ENCODE peak calls at places on chromosome 3, in ten cellular contexts. One of them, this sample, is unnamed.

GRCh38 chr3:13818919-13819318 is 61.0 kb downstream of the WNT7A start:
- DNase-seq in mammary epithelial cell: no peak
- DNase-seq in Calu3: no peak
- DNase-seq in left lung: no peak
- DNase-seq in AG04449: no peak
- DNase-seq in fibroblast of lung: no peak
- DNase-seq in progenitor cell of endocrine pancreas: no peak
- DNase-seq in WTC11: no peak
- DNase-seq in AG04450: no peak
- DNase-seq in A549: no peak
- DNase-seq in this sample: no peak

GRCh38 chr3:11662392-11662990 is 18.8 kb upstream of the VGLL4 start:
- DNase-seq in Calu3: no peak
- DNase-seq in fibroblast of lung: no peak
- DNase-seq in A549: peak
- DNase-seq in AG04450: no peak
- DNase-seq in mammary epithelial cell: peak
- DNase-seq in AG04449: no peak
- DNase-seq in left lung: no peak
- DNase-seq in WTC11: no peak
- DNase-seq in progenitor cell of endocrine pancreas: no peak
- DNase-seq in this sample: no peak

GRCh38 chr3:117399311-117400068 is 689.9 kb downstream of the TUSC7 start:
- DNase-seq in left lung: no peak
- DNase-seq in AG04450: peak
- DNase-seq in WTC11: no peak
- DNase-seq in fibroblast of lung: peak
- DNase-seq in progenitor cell of endocrine pancreas: no peak
- DNase-seq in AG04449: no peak
- DNase-seq in Calu3: no peak
- DNase-seq in A549: no peak
- DNase-seq in mammary epithelial cell: no peak
- DNase-seq in this sample: no peak

GRCh38 chr3:126300761-126301481 is 56.3 kb downstream of the KLF15 start:
- DNase-seq in progenitor cell of endocrine pancreas: no peak
- DNase-seq in mammary epithelial cell: no peak
- DNase-seq in WTC11: no peak
- DNase-seq in AG04449: no peak
- DNase-seq in left lung: peak
- DNase-seq in A549: no peak
- DNase-seq in AG04450: no peak
- DNase-seq in fibroblast of lung: peak
- DNase-seq in Calu3: no peak
- DNase-seq in this sample: no peak

GRCh38 chr3:126538316-126538715 is 14.4 kb downstream of the CHST13 start:
- DNase-seq in progenitor cell of endocrine pancreas: no peak
- DNase-seq in A549: no peak
- DNase-seq in WTC11: peak
- DNase-seq in mammary epithelial cell: no peak
- DNase-seq in Calu3: no peak
- DNase-seq in left lung: peak
- DNase-seq in AG04449: no peak
- DNase-seq in fibroblast of lung: no peak
- DNase-seq in AG04450: no peak
- DNase-seq in this sample: no peak

GRCh38 chr3:101685870-101686307 is 629 bp downstream of the RPL24 start:
- DNase-seq in progenitor cell of endocrine pancreas: no peak
- DNase-seq in left lung: no peak
- DNase-seq in AG04449: no peak
- DNase-seq in fibroblast of lung: no peak
- DNase-seq in WTC11: no peak
- DNase-seq in AG04450: no peak
- DNase-seq in mammary epithelial cell: no peak
- DNase-seq in Calu3: no peak
- DNase-seq in A549: no peak
- DNase-seq in this sample: no peak

GRCh38 chr3:99699841-99700240 is 61.4 kb downstream of the COL8A1 start:
- DNase-seq in fibroblast of lung: peak
- DNase-seq in A549: no peak
- DNase-seq in AG04449: no peak
- DNase-seq in WTC11: no peak
- DNase-seq in mammary epithelial cell: no peak
- DNase-seq in left lung: no peak
- DNase-seq in Calu3: no peak
- DNase-seq in AG04450: no peak
- DNase-seq in progenitor cell of endocrine pancreas: no peak
- DNase-seq in this sample: no peak

GRCh38 chr3:186759231-186759930 is 24.0 kb upstream of the EIF4A2 start:
- DNase-seq in progenitor cell of endocrine pancreas: no peak
- DNase-seq in A549: no peak
- DNase-seq in WTC11: peak
- DNase-seq in AG04449: no peak
- DNase-seq in mammary epithelial cell: no peak
- DNase-seq in Calu3: no peak
- DNase-seq in left lung: no peak
- DNase-seq in AG04450: no peak
- DNase-seq in fibroblast of lung: no peak
- DNase-seq in this sample: no peak

GRCh38 chr3:10764314-10765051 is 51.5 kb upstream of the SLC6A11 start:
- DNase-seq in fibroblast of lung: no peak
- DNase-seq in AG04449: no peak
- DNase-seq in AG04450: no peak
- DNase-seq in progenitor cell of endocrine pancreas: no peak
- DNase-seq in Calu3: no peak
- DNase-seq in WTC11: no peak
- DNase-seq in left lung: no peak
- DNase-seq in mammary epithelial cell: no peak
- DNase-seq in A549: no peak
- DNase-seq in this sample: no peak

GRCh38 chr3:100427694-100428093 is 26.4 kb downstream of the LNP1 start:
- DNase-seq in AG04449: no peak
- DNase-seq in AG04450: no peak
- DNase-seq in A549: no peak
- DNase-seq in WTC11: no peak
- DNase-seq in mammary epithelial cell: no peak
- DNase-seq in left lung: no peak
- DNase-seq in progenitor cell of endocrine pancreas: no peak
- DNase-seq in fibroblast of lung: peak
- DNase-seq in Calu3: no peak
- DNase-seq in this sample: no peak

GRCh38 chr3:126023390-126023789 is 54.4 kb downstream of the ROPN1B start:
- DNase-seq in AG04450: no peak
- DNase-seq in progenitor cell of endocrine pancreas: no peak
- DNase-seq in fibroblast of lung: no peak
- DNase-seq in mammary epithelial cell: no peak
- DNase-seq in A549: no peak
- DNase-seq in Calu3: no peak
- DNase-seq in WTC11: peak
- DNase-seq in AG04449: no peak
- DNase-seq in left lung: no peak
- DNase-seq in this sample: no peak

GRCh38 chr3:64431717-64432116 is 206.5 kb upstream of the PRICKLE2 start:
- DNase-seq in progenitor cell of endocrine pancreas: no peak
- DNase-seq in WTC11: no peak
- DNase-seq in left lung: no peak
- DNase-seq in mammary epithelial cell: no peak
- DNase-seq in AG04450: no peak
- DNase-seq in Calu3: no peak
- DNase-seq in A549: no peak
- DNase-seq in AG04449: no peak
- DNase-seq in fibroblast of lung: no peak
- DNase-seq in this sample: no peak

DNA sequence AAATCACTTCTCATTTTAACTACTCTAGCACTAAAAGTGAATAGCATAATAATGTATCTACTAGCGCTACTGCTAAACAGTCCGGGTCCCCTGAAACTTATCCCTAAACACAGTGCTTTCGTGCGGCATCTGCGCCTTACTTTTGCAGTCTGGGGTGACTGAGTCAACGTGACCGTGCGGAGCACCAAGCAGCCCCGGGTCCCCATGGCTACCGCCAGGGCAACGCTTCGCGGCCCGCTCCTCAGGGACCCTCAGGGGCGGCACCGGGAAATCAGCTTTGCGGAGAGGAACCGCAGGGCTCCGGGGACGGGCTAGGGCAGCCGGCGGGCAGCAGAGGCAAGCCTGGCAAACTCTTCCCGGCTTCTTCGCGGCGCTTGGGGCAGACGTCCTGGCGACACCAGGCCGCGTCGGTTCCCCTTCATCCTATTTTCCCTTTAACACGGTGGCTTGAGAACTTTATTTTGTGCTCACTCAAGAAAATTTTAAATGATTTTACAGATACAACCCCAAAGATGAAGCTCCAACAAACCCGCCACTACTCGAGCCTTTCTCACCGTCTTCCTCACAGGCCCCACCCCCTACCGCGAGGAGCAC is 753 bp upstream of the DIPK2A start:
- DNase-seq in fibroblast of lung: peak
- DNase-seq in mammary epithelial cell: peak
- DNase-seq in left lung: peak
- DNase-seq in Calu3: peak
- DNase-seq in AG04450: no peak
- DNase-seq in AG04449: no peak
- DNase-seq in progenitor cell of endocrine pancreas: peak
- DNase-seq in WTC11: peak
- DNase-seq in A549: no peak
- DNase-seq in this sample: no peak
- TF ChIP-seq CTCF in fibroblast of lung: no peak
- TF ChIP-seq CTCF in mammary epithelial cell: no peak
- TF ChIP-seq CTCF in left lung: no peak
- TF ChIP-seq CTCF in Calu3: no peak
- TF ChIP-seq CTCF in AG04450: no peak
- TF ChIP-seq CTCF in AG04449: no peak
- TF ChIP-seq CTCF in progenitor cell of endocrine pancreas: peak
- TF ChIP-seq CTCF in WTC11: no peak
- TF ChIP-seq CTCF in A549: no peak
- TF ChIP-seq CTCF in this sample: no peak

DNA sequence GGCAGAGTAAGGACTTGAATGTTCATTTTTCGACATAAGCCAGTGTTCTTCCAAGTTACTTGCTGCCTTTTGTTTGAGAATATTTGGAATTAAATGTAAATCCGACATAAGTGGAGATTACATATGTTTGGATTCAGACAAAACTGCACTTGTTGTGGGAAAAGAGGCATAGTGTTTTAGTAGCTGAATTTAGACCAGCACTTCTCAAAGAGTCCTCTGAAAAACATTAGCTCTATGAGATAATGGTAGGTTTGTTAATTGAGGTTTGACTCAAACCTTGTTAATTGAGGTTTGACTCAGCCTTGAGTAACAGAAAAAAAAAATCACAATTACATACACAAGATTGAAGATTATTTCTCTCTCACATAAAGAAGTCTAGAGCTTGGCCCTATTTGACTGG is 132.5 kb downstream of the NSUN3 start:
- DNase-seq in Calu3: no peak
- DNase-seq in mammary epithelial cell: no peak
- DNase-seq in fibroblast of lung: no peak
- DNase-seq in A549: no peak
- DNase-seq in AG04449: no peak
- DNase-seq in progenitor cell of endocrine pancreas: no peak
- DNase-seq in left lung: no peak
- DNase-seq in WTC11: no peak
- DNase-seq in AG04450: no peak
- DNase-seq in this sample: no peak
- TF ChIP-seq CTCF in Calu3: no peak
- TF ChIP-seq CTCF in mammary epithelial cell: no peak
- TF ChIP-seq CTCF in fibroblast of lung: no peak
- TF ChIP-seq CTCF in A549: no peak
- TF ChIP-seq CTCF in AG04449: no peak
- TF ChIP-seq CTCF in progenitor cell of endocrine pancreas: no peak
- TF ChIP-seq CTCF in left lung: no peak
- TF ChIP-seq CTCF in WTC11: no peak
- TF ChIP-seq CTCF in AG04450: no peak
- TF ChIP-seq CTCF in this sample: no peak

GRCh38 chr3:194642769-194643168 is 9.6 kb upstream of the TMEM44 start:
- DNase-seq in left lung: no peak
- DNase-seq in AG04450: no peak
- DNase-seq in progenitor cell of endocrine pancreas: no peak
- DNase-seq in fibroblast of lung: no peak
- DNase-seq in mammary epithelial cell: no peak
- DNase-seq in AG04449: no peak
- DNase-seq in A549: no peak
- DNase-seq in Calu3: no peak
- DNase-seq in WTC11: no peak
- DNase-seq in this sample: no peak

GRCh38 chr3:194637066-194637465 is 3.8 kb upstream of the TMEM44 start:
- DNase-seq in A549: no peak
- DNase-seq in Calu3: no peak
- DNase-seq in mammary epithelial cell: peak
- DNase-seq in AG04450: no peak
- DNase-seq in WTC11: no peak
- DNase-seq in fibroblast of lung: no peak
- DNase-seq in left lung: no peak
- DNase-seq in progenitor cell of endocrine pancreas: no peak
- DNase-seq in AG04449: no peak
- DNase-seq in this sample: no peak

GRCh38 chr3:194638991-194639605 is 5.9 kb upstream of the TMEM44 start:
- DNase-seq in A549: no peak
- DNase-seq in progenitor cell of endocrine pancreas: no peak
- DNase-seq in AG04449: no peak
- DNase-seq in left lung: no peak
- DNase-seq in fibroblast of lung: no peak
- DNase-seq in mammary epithelial cell: no peak
- DNase-seq in WTC11: no peak
- DNase-seq in Calu3: no peak
- DNase-seq in AG04450: no peak
- DNase-seq in this sample: no peak

GRCh38 chr3:194637541-194638400 is 4.6 kb upstream of the TMEM44 start:
- DNase-seq in progenitor cell of endocrine pancreas: no peak
- DNase-seq in A549: no peak
- DNase-seq in AG04449: no peak
- DNase-seq in left lung: no peak
- DNase-seq in fibroblast of lung: no peak
- DNase-seq in mammary epithelial cell: no peak
- DNase-seq in Calu3: no peak
- DNase-seq in AG04450: no peak
- DNase-seq in WTC11: no peak
- DNase-seq in this sample: no peak

GRCh38 chr3:194640829-194641228 is 7.6 kb upstream of the TMEM44 start:
- DNase-seq in fibroblast of lung: peak
- DNase-seq in left lung: no peak
- DNase-seq in AG04449: no peak
- DNase-seq in A549: peak
- DNase-seq in AG04450: no peak
- DNase-seq in mammary epithelial cell: no peak
- DNase-seq in progenitor cell of endocrine pancreas: no peak
- DNase-seq in WTC11: peak
- DNase-seq in Calu3: peak
- DNase-seq in this sample: no peak
- TF ChIP-seq CTCF in fibroblast of lung: peak
- TF ChIP-seq CTCF in left lung: no peak
- TF ChIP-seq CTCF in AG04449: peak
- TF ChIP-seq CTCF in A549: no peak
- TF ChIP-seq CTCF in AG04450: peak
- TF ChIP-seq CTCF in mammary epithelial cell: peak
- TF ChIP-seq CTCF in progenitor cell of endocrine pancreas: peak
- TF ChIP-seq CTCF in WTC11: no peak
- TF ChIP-seq CTCF in Calu3: peak
- TF ChIP-seq CTCF in this sample: no peak

GRCh38 chr3:109803274-109803673 is 465.9 kb upstream of the DPPA4 start:
- DNase-seq in WTC11: no peak
- DNase-seq in progenitor cell of endocrine pancreas: no peak
- DNase-seq in fibroblast of lung: no peak
- DNase-seq in A549: peak
- DNase-seq in AG04450: no peak
- DNase-seq in AG04449: no peak
- DNase-seq in Calu3: no peak
- DNase-seq in left lung: no peak
- DNase-seq in mammary epithelial cell: peak
- DNase-seq in this sample: no peak
- TF ChIP-seq CTCF in WTC11: peak
- TF ChIP-seq CTCF in progenitor cell of endocrine pancreas: peak
- TF ChIP-seq CTCF in fibroblast of lung: peak
- TF ChIP-seq CTCF in A549: no peak
- TF ChIP-seq CTCF in AG04450: peak
- TF ChIP-seq CTCF in AG04449: no peak
- TF ChIP-seq CTCF in Calu3: peak
- TF ChIP-seq CTCF in left lung: no peak
- TF ChIP-seq CTCF in mammary epithelial cell: peak
- TF ChIP-seq CTCF in this sample: peak

This sample was measured in AG09309.